ENCODE peak calls at places on chromosomes 2 and 18, in seven cellular contexts. One of them, this sample, is unnamed.

GRCh38 chr2:48248251-48248933 is 281.6 kb upstream of the STON1 start:
- DNase-seq in activated T-cell treated with anti-CD3 and anti-CD28 coated beads for 1 hour: no peak
- DNase-seq in iPS-NIHi11: peak
- DNase-seq in endothelial cell: no peak
- DNase-seq in ACHN: peak
- DNase-seq in DMS53: peak
- DNase-seq in nephron progenitor cell: no peak
- DNase-seq in this sample: peak

GRCh38 chr2:42495611-42496010 is 1.8 kb upstream of the KCNG3 start:
- DNase-seq in activated T-cell treated with anti-CD3 and anti-CD28 coated beads for 1 hour: no peak
- DNase-seq in iPS-NIHi11: no peak
- DNase-seq in endothelial cell: no peak
- DNase-seq in ACHN: no peak
- DNase-seq in DMS53: no peak
- DNase-seq in nephron progenitor cell: no peak
- DNase-seq in this sample: no peak

GRCh38 chr2:28352726-28353125 is 39.9 kb upstream of the FOSL2 start:
- DNase-seq in activated T-cell treated with anti-CD3 and anti-CD28 coated beads for 1 hour: no peak
- DNase-seq in iPS-NIHi11: no peak
- DNase-seq in endothelial cell: no peak
- DNase-seq in ACHN: no peak
- DNase-seq in DMS53: no peak
- DNase-seq in nephron progenitor cell: no peak
- DNase-seq in this sample: no peak

GRCh38 chr18:62198259-62198658 is 11.2 kb downstream of the RELCH start:
- DNase-seq in activated T-cell treated with anti-CD3 and anti-CD28 coated beads for 1 hour: no peak
- DNase-seq in iPS-NIHi11: no peak
- DNase-seq in endothelial cell: no peak
- DNase-seq in ACHN: peak
- DNase-seq in DMS53: peak
- DNase-seq in nephron progenitor cell: no peak
- DNase-seq in this sample: no peak

GRCh38 chr2:176104338-176105077 is 2.6 kb upstream of the HOXD11 start:
- DNase-seq in activated T-cell treated with anti-CD3 and anti-CD28 coated beads for 1 hour: no peak
- DNase-seq in iPS-NIHi11: no peak
- DNase-seq in endothelial cell: no peak
- DNase-seq in ACHN: peak
- DNase-seq in DMS53: peak
- DNase-seq in nephron progenitor cell: no peak
- DNase-seq in this sample: no peak

GRCh38 chr2:61694312-61695274 is 156.4 kb upstream of the XPO1 start:
- DNase-seq in activated T-cell treated with anti-CD3 and anti-CD28 coated beads for 1 hour: peak
- DNase-seq in iPS-NIHi11: peak
- DNase-seq in endothelial cell: peak
- DNase-seq in ACHN: peak
- DNase-seq in DMS53: peak
- DNase-seq in nephron progenitor cell: peak
- DNase-seq in this sample: peak

GRCh38 chr2:239932881-239933735 is 92.0 kb downstream of the NDUFA10 start:
- DNase-seq in activated T-cell treated with anti-CD3 and anti-CD28 coated beads for 1 hour: no peak
- DNase-seq in iPS-NIHi11: no peak
- DNase-seq in endothelial cell: peak
- DNase-seq in ACHN: no peak
- DNase-seq in DMS53: no peak
- DNase-seq in nephron progenitor cell: no peak
- DNase-seq in this sample: no peak

GRCh38 chr2:29573602-29574001 is 347.8 kb downstream of the ALK start:
- DNase-seq in activated T-cell treated with anti-CD3 and anti-CD28 coated beads for 1 hour: no peak
- DNase-seq in iPS-NIHi11: no peak
- DNase-seq in endothelial cell: no peak
- DNase-seq in ACHN: no peak
- DNase-seq in DMS53: no peak
- DNase-seq in nephron progenitor cell: no peak
- DNase-seq in this sample: no peak

GRCh38 chr2:48131503-48132293 is 225.4 kb upstream of the FBXO11 start:
- DNase-seq in activated T-cell treated with anti-CD3 and anti-CD28 coated beads for 1 hour: no peak
- DNase-seq in iPS-NIHi11: no peak
- DNase-seq in endothelial cell: no peak
- DNase-seq in ACHN: no peak
- DNase-seq in DMS53: peak
- DNase-seq in nephron progenitor cell: no peak
- DNase-seq in this sample: no peak

GRCh38 chr2:181715033-181715630 is 34.8 kb upstream of the NEUROD1 start:
- DNase-seq in activated T-cell treated with anti-CD3 and anti-CD28 coated beads for 1 hour: peak
- DNase-seq in iPS-NIHi11: peak
- DNase-seq in endothelial cell: peak
- DNase-seq in ACHN: peak
- DNase-seq in DMS53: peak
- DNase-seq in nephron progenitor cell: peak
- DNase-seq in this sample: peak

GRCh38 chr2:212145111-212145510 is 393.5 kb downstream of the ERBB4 start:
- DNase-seq in activated T-cell treated with anti-CD3 and anti-CD28 coated beads for 1 hour: no peak
- DNase-seq in iPS-NIHi11: no peak
- DNase-seq in endothelial cell: no peak
- DNase-seq in ACHN: no peak
- DNase-seq in DMS53: no peak
- DNase-seq in nephron progenitor cell: no peak
- DNase-seq in this sample: no peak

GRCh38 chr2:150531626-150532419 is 44.4 kb upstream of the RND3 start:
- DNase-seq in activated T-cell treated with anti-CD3 and anti-CD28 coated beads for 1 hour: no peak
- DNase-seq in iPS-NIHi11: no peak
- DNase-seq in endothelial cell: no peak
- DNase-seq in ACHN: no peak
- DNase-seq in DMS53: no peak
- DNase-seq in nephron progenitor cell: no peak
- DNase-seq in this sample: no peak

GRCh38 chr2:95730813-95731212 is 139.0 kb downstream of the TRIM43 start:
- DNase-seq in activated T-cell treated with anti-CD3 and anti-CD28 coated beads for 1 hour: no peak
- DNase-seq in iPS-NIHi11: peak
- DNase-seq in endothelial cell: no peak
- DNase-seq in ACHN: no peak
- DNase-seq in DMS53: no peak
- DNase-seq in nephron progenitor cell: no peak
- DNase-seq in this sample: no peak

GRCh38 chr2:113225505-113226259 is 51.9 kb downstream of the PSD4 start:
- DNase-seq in activated T-cell treated with anti-CD3 and anti-CD28 coated beads for 1 hour: no peak
- DNase-seq in iPS-NIHi11: peak
- DNase-seq in endothelial cell: no peak
- DNase-seq in ACHN: peak
- DNase-seq in DMS53: peak
- DNase-seq in nephron progenitor cell: peak
- DNase-seq in this sample: no peak

GRCh38 chr2:200525551-200525881 is 491 bp upstream of the SGO2 start:
- DNase-seq in activated T-cell treated with anti-CD3 and anti-CD28 coated beads for 1 hour: no peak
- DNase-seq in iPS-NIHi11: no peak
- DNase-seq in endothelial cell: no peak
- DNase-seq in ACHN: no peak
- DNase-seq in DMS53: no peak
- DNase-seq in nephron progenitor cell: no peak
- DNase-seq in this sample: no peak

GRCh38 chr18:31942301-31942998 is 478 bp downstream of the TRAPPC8 start:
- DNase-seq in activated T-cell treated with anti-CD3 and anti-CD28 coated beads for 1 hour: no peak
- DNase-seq in iPS-NIHi11: peak
- DNase-seq in endothelial cell: peak
- DNase-seq in ACHN: peak
- DNase-seq in DMS53: no peak
- DNase-seq in nephron progenitor cell: no peak
- DNase-seq in this sample: no peak

GRCh38 chr2:100819365-100820345 is at the start of gene NPAS2:
- DNase-seq in activated T-cell treated with anti-CD3 and anti-CD28 coated beads for 1 hour: peak
- DNase-seq in iPS-NIHi11: peak
- DNase-seq in endothelial cell: peak
- DNase-seq in ACHN: peak
- DNase-seq in DMS53: peak
- DNase-seq in nephron progenitor cell: peak
- DNase-seq in this sample: peak

GRCh38 chr2:24359129-24359528 is 1.2 kb downstream of the ITSN2 start:
- DNase-seq in activated T-cell treated with anti-CD3 and anti-CD28 coated beads for 1 hour: no peak
- DNase-seq in iPS-NIHi11: no peak
- DNase-seq in endothelial cell: no peak
- DNase-seq in ACHN: no peak
- DNase-seq in DMS53: peak
- DNase-seq in nephron progenitor cell: no peak
- DNase-seq in this sample: no peak

GRCh38 chr2:30351087-30351486 is 96.0 kb upstream of the LCLAT1 start:
- DNase-seq in activated T-cell treated with anti-CD3 and anti-CD28 coated beads for 1 hour: no peak
- DNase-seq in iPS-NIHi11: no peak
- DNase-seq in endothelial cell: peak
- DNase-seq in ACHN: no peak
- DNase-seq in DMS53: no peak
- DNase-seq in nephron progenitor cell: no peak
- DNase-seq in this sample: no peak